ENCODE peak calls at places on chromosomes 16 and 17, in five cellular contexts. X, D, K, W and C are unnamed samples.

GRCh38 chr16:53892155-53892554 is 188.2 kb downstream of the FTO start:
- DNase-seq in X (peak), D (peak), K (peak), W (peak), C (peak)

GRCh38 chr16:24538756-24539294 is 541 bp upstream of the RBBP6 start:
- DNase-seq in X (peak), D (no peak), K (no peak), W (no peak), C (no peak)

GRCh38 chr17:58273453-58274104 is 7.2 kb downstream of the MPO start:
- DNase-seq in X (no peak), D (no peak), K (no peak), W (no peak), C (no peak)

GRCh38 chr17:74872313-74873035 is at the start of gene FDXR:
- DNase-seq in X (no peak), D (no peak), K (peak), W (no peak), C (no peak)

GRCh38 chr17:61389670-61390478 is 9.8 kb upstream of the TBX2 start:
- DNase-seq in X (no peak), D (no peak), K (peak), W (peak), C (peak)

GRCh38 chr17:1294157-1294717 is 14.8 kb downstream of the TRARG1 start:
- DNase-seq in X (peak), D (no peak), K (no peak), W (peak), C (no peak)

GRCh38 chr17:63221941-63222340 is 224.2 kb downstream of the CYB561 start:
- DNase-seq in X (no peak), D (no peak), K (no peak), W (no peak), C (no peak)

GRCh38 chr16:72878301-72879269 is 169.3 kb downstream of the ZFHX3 start:
- DNase-seq in X (no peak), D (no peak), K (peak), W (no peak), C (no peak)

GRCh38 chr16:55710466-55710865 is 54.7 kb downstream of the SLC6A2 start:
- DNase-seq in X (no peak), D (no peak), K (peak), W (no peak), C (no peak)